ENCODE peak calls at places on chromosomes 12 and 14, in eight cellular contexts. T is mammary epithelial cell; H is dorsolateral prefrontal cortex; A is fibroblast of mammary gland; C is ovary; Q is CD8-positive, alpha-beta T cell; Z is AG09309; E is fibroblast of the aortic adventitia. J is an unnamed sample.

GRCh38 chr14:73142216-73142615 is 5.9 kb downstream of the PSEN1 start:
- DNase-seq in T (no peak), Z (no peak), A (no peak), H (no peak), Q (no peak), C (no peak), E (no peak), J (no peak)

GRCh38 chr12:497501-498160 is 37.9 kb downstream of the B4GALNT3 start:
- DNase-seq in A (no peak), Z (no peak), T (no peak), C (no peak), Q (no peak), H (no peak), E (no peak), J (no peak)

GRCh38 chr14:69328317-69328716 is 68.4 kb downstream of the GALNT16 start:
- DNase-seq in T (no peak), A (no peak), E (no peak), C (no peak), Q (no peak), Z (no peak), H (no peak), J (no peak)

GRCh38 chr14:76662580-76662979 is 98.7 kb upstream of the VASH1 start:
- DNase-seq in A (no peak), E (no peak), Q (no peak), Z (no peak), H (no peak), C (no peak), T (no peak), J (no peak)

GRCh38 chr14:101962503-101962874 is 1.9 kb upstream of the DYNC1H1 start:
- DNase-seq in H (peak; percentile 53), A (peak; percentile 92), Q (no peak), Z (peak; percentile 41), E (peak; percentile 85), T (peak; percentile 69), C (peak; percentile 56), J (no peak)

GRCh38 chr12:112107728-112108447 is 695 bp downstream of the NAA25 start:
- DNase-seq in Z (no peak), E (no peak), H (no peak), T (no peak), C (peak; percentile 59), A (no peak), Q (no peak), J (no peak)

GRCh38 chr14:89924224-89924623 is 30.3 kb downstream of the EFCAB11 start:
- DNase-seq in E (no peak), T (no peak), H (no peak), A (no peak), Z (no peak), C (no peak), Q (no peak), J (no peak)

GRCh38 chr12:83461326-83461985 is 774.8 kb downstream of the TMTC2 start:
- DNase-seq in E (no peak), H (no peak), Z (peak; percentile 1), Q (no peak), A (peak; percentile 5), C (no peak), T (no peak), J (no peak)

GRCh38 chr12:64747681-64748080 is 11.5 kb downstream of the GNS start:
- DNase-seq in A (peak; percentile 29), Q (no peak), H (no peak), T (no peak), E (no peak), C (no peak), Z (no peak), J (no peak)

GRCh38 chr12:113208041-113208934 is 13.0 kb upstream of the TPCN1 start:
- DNase-seq in Z (no peak), Q (peak; percentile 37), A (peak; percentile 64), C (no peak), T (no peak), E (no peak), H (no peak), J (no peak)

GRCh38 chr12:26633591-26634210 is 199.3 kb downstream of the ITPR2 start:
- DNase-seq in A (peak; percentile 84), C (no peak), Q (no peak), T (peak; percentile 68), E (peak; percentile 91), H (no peak), Z (peak; percentile 75), J (no peak)

GRCh38 chr12:52390739-52391617 is 5.5 kb upstream of the KRT84 start:
- DNase-seq in T (no peak), C (no peak), A (peak; percentile 38), Q (no peak), Z (no peak), E (peak; percentile 5), H (no peak), J (no peak)

GRCh38 chr14:53979747-53980642 is 23.4 kb upstream of the BMP4 start:
- DNase-seq in H (no peak), C (peak; percentile 70), E (peak; percentile 75), A (peak; percentile 82), Q (no peak), T (no peak), Z (no peak), J (no peak)

GRCh38 chr12:116717466-116718457 is 20.1 kb downstream of the SPRING1 start:
- DNase-seq in Q (no peak), E (peak; percentile 86), C (peak; percentile 52), Z (no peak), H (no peak), A (peak; percentile 76), T (no peak), J (no peak)

GRCh38 chr14:104431351-104431928 is 148.1 kb upstream of the C14orf180 start:
- DNase-seq in H (no peak), A (no peak), E (no peak), Q (no peak), Z (no peak), C (no peak), T (no peak), J (no peak)

GRCh38 chr14:104433401-104434213 is 146.0 kb upstream of the C14orf180 start:
- DNase-seq in T (no peak), Z (no peak), A (no peak), E (no peak), C (no peak), Q (no peak), H (no peak), J (no peak)

GRCh38 chr14:104434214-104435076 is 145.1 kb upstream of the C14orf180 start:
- DNase-seq in Z (no peak), A (no peak), T (no peak), Q (no peak), C (no peak), H (no peak), E (no peak), J (no peak)

GRCh38 chr14:104431929-104432541 is 147.5 kb upstream of the C14orf180 start:
- DNase-seq in A (no peak), C (no peak), H (no peak), E (no peak), Q (no peak), T (no peak), Z (no peak), J (no peak)

DNA sequence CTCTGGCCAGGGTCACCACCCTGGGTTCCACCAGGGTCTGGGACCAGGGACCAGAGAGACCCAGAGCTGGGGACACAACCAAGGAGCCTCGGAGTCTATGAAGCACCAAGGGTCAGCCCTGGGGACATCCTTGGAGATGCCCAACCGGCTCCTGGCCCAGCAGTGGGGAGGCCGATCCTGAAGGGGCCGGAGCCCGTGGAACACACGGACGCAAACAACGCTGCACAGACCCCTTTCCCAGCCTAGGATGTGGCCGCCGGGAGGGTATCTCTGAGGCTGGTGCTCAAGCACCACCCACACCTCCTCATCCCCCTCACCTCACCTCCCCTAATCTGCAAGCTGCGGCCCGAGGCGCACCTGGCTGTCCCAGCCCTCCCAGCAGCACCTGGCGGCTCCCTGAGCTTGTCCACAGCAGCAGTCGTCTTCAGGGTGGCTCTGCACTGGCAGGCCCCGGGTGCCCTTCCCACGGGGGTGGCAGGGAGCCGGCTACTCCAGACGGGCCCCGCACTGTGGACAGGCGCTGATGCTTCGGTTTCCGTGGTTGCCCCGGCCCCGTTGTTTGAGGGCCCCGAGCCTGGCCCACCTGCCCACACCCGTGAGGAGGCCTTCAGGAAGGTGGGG is 146.8 kb upstream of the C14orf180 start:
- DNase-seq in T (no peak), Z (no peak), C (no peak), H (peak; percentile 17), A (no peak), E (no peak), Q (no peak), J (no peak)
- TF ChIP-seq CTCF in T (no peak), Z (no peak), C (no peak), H (no peak), A (no peak), E (no peak), Q (no peak), J (no peak)

GRCh38 chr12:102172436-102172835 is 25.2 kb downstream of the PMCH start:
- DNase-seq in A (peak; percentile 73), Z (peak; percentile 27), T (no peak), E (peak; percentile 77), H (no peak), C (no peak), Q (no peak), J (no peak)

GRCh38 chr12:102171951-102172350 is 25.7 kb downstream of the PMCH start:
- DNase-seq in T (peak; percentile 1), A (no peak), Q (no peak), E (no peak), H (no peak), C (no peak), Z (no peak), J (no peak)

GRCh38 chr12:102174761-102175160 is 22.9 kb downstream of the PMCH start:
- DNase-seq in C (no peak), A (no peak), H (no peak), T (no peak), Q (no peak), E (no peak), Z (no peak), J (no peak)

GRCh38 chr12:102169922-102170698 is 27.5 kb downstream of the PMCH start:
- DNase-seq in A (peak; percentile 45), Q (no peak), E (peak; percentile 48), C (no peak), Z (no peak), T (peak; percentile 15), H (no peak), J (no peak)

DNA sequence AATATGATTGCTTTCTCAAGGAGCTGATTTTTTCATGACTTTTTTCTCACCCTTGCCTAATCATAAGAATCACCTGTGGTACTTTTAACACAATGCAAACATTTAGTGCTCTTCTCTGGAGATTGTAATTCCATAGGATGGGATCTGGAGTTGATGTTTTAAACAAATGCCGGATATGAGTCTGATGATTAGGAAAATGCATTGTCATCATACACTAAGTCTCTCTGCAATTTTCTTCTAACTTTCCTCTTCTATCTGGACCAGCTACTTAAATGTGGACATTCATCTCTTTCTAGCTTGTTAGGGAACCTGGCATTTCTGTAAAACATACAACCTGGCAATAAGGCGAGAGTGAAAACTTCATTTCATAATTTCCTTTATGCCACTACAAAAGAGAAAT is 23.5 kb downstream of the PMCH start:
- DNase-seq in Z (no peak), Q (no peak), C (no peak), T (no peak), H (no peak), A (no peak), E (no peak), J (no peak)
- TF ChIP-seq CTCF in Z (no peak), Q (no peak), C (no peak), T (no peak), H (no peak), A (no peak), E (no peak), J (no peak)

GRCh38 chr12:42145552-42146215 is 1.0 kb upstream of the GXYLT1 start:
- DNase-seq in A (peak; percentile 28), H (no peak), C (no peak), Z (no peak), Q (no peak), E (no peak), T (no peak), J (no peak)
- TF ChIP-seq CTCF in A (no peak), H (no peak), C (no peak), Z (no peak), Q (no peak), E (no peak), T (peak; percentile 6), J (peak; percentile 5)

GRCh38 chr14:87049886-87050820 is 942.8 kb downstream of the GALC start:
- DNase-seq in A (peak; percentile 45), H (no peak), T (peak; percentile 75), E (peak; percentile 54), Q (no peak), C (no peak), Z (peak; percentile 8), J (no peak)
- TF ChIP-seq CTCF in A (peak; percentile 55), H (peak; percentile 39), T (peak; percentile 86), E (peak; percentile 73), Q (no peak), C (no peak), Z (peak; percentile 63), J (peak; percentile 54)